ENCODE peak calls at places on chromosomes 3 and 15, in nine cellular contexts. One of them, this sample, is unnamed.

GRCh38 chr3:15634671-15635661 is 33.4 kb downstream of the BTD start:
- DNase-seq in HCT116: no peak
- DNase-seq in GM23338: no peak
- DNase-seq in K562: no peak
- DNase-seq in Panc1: no peak
- DNase-seq in SK-N-SH: peak; percentile 33
- DNase-seq in A549: no peak
- DNase-seq in HepG2: no peak
- DNase-seq in GM12878: no peak
- DNase-seq in this sample: no peak

GRCh38 chr3:65114041-65114440 is 426.2 kb upstream of the ADAMTS9 start:
- DNase-seq in HCT116: no peak
- DNase-seq in GM23338: no peak
- DNase-seq in K562: no peak
- DNase-seq in Panc1: no peak
- DNase-seq in SK-N-SH: no peak
- DNase-seq in A549: no peak
- DNase-seq in HepG2: no peak
- DNase-seq in GM12878: no peak
- DNase-seq in this sample: no peak

GRCh38 chr3:13535905-13536304 is 13.0 kb upstream of the FBLN2 start:
- DNase-seq in HCT116: no peak
- DNase-seq in GM23338: no peak
- DNase-seq in K562: no peak
- DNase-seq in Panc1: no peak
- DNase-seq in SK-N-SH: peak; percentile 74
- DNase-seq in A549: no peak
- DNase-seq in HepG2: no peak
- DNase-seq in GM12878: no peak
- DNase-seq in this sample: no peak

GRCh38 chr3:148289159-148289558 is 408.5 kb upstream of the AGTR1 start:
- DNase-seq in HCT116: no peak
- DNase-seq in GM23338: no peak
- DNase-seq in K562: no peak
- DNase-seq in Panc1: no peak
- DNase-seq in SK-N-SH: no peak
- DNase-seq in A549: no peak
- DNase-seq in HepG2: no peak
- DNase-seq in GM12878: no peak
- DNase-seq in this sample: no peak

GRCh38 chr15:59298255-59298856 is 74.3 kb downstream of the MYO1E start:
- DNase-seq in HCT116: peak; percentile 78
- DNase-seq in GM23338: no peak
- DNase-seq in K562: no peak
- DNase-seq in Panc1: no peak
- DNase-seq in SK-N-SH: no peak
- DNase-seq in A549: no peak
- DNase-seq in HepG2: no peak
- DNase-seq in GM12878: peak; percentile 99
- DNase-seq in this sample: no peak

GRCh38 chr3:189393598-189393997 is 221.8 kb downstream of the TPRG1 start:
- DNase-seq in HCT116: peak; percentile 2
- DNase-seq in GM23338: no peak
- DNase-seq in K562: no peak
- DNase-seq in Panc1: no peak
- DNase-seq in SK-N-SH: no peak
- DNase-seq in A549: peak; percentile 70
- DNase-seq in HepG2: no peak
- DNase-seq in GM12878: no peak
- DNase-seq in this sample: peak; percentile 79

GRCh38 chr3:126474498-126475410 is 937 bp downstream of the ZXDC start:
- DNase-seq in HCT116: peak; percentile 16
- DNase-seq in GM23338: peak; percentile 65
- DNase-seq in K562: no peak
- DNase-seq in Panc1: no peak
- DNase-seq in SK-N-SH: peak; percentile 69
- DNase-seq in A549: peak; percentile 57
- DNase-seq in HepG2: no peak
- DNase-seq in GM12878: no peak
- DNase-seq in this sample: peak; percentile 41

GRCh38 chr3:104887069-104887468 is 479.6 kb upstream of the ALCAM start:
- DNase-seq in HCT116: no peak
- DNase-seq in GM23338: no peak
- DNase-seq in K562: no peak
- DNase-seq in Panc1: no peak
- DNase-seq in SK-N-SH: no peak
- DNase-seq in A549: no peak
- DNase-seq in HepG2: no peak
- DNase-seq in GM12878: no peak
- DNase-seq in this sample: peak; percentile 40

GRCh38 chr3:32321095-32321835 is 70.4 kb upstream of the CMTM7 start:
- DNase-seq in HCT116: no peak
- DNase-seq in GM23338: peak; percentile 76
- DNase-seq in K562: no peak
- DNase-seq in Panc1: no peak
- DNase-seq in SK-N-SH: no peak
- DNase-seq in A549: no peak
- DNase-seq in HepG2: no peak
- DNase-seq in GM12878: no peak
- DNase-seq in this sample: no peak

GRCh38 chr15:82106671-82107070 is 60.9 kb upstream of the MEX3B start:
- DNase-seq in HCT116: no peak
- DNase-seq in GM23338: no peak
- DNase-seq in K562: no peak
- DNase-seq in Panc1: no peak
- DNase-seq in SK-N-SH: no peak
- DNase-seq in A549: no peak
- DNase-seq in HepG2: no peak
- DNase-seq in GM12878: no peak
- DNase-seq in this sample: no peak

GRCh38 chr3:39445927-39446326 is 21.6 kb upstream of the MOBP start:
- DNase-seq in HCT116: no peak
- DNase-seq in GM23338: no peak
- DNase-seq in K562: no peak
- DNase-seq in Panc1: no peak
- DNase-seq in SK-N-SH: no peak
- DNase-seq in A549: no peak
- DNase-seq in HepG2: no peak
- DNase-seq in GM12878: no peak
- DNase-seq in this sample: no peak

DNA sequence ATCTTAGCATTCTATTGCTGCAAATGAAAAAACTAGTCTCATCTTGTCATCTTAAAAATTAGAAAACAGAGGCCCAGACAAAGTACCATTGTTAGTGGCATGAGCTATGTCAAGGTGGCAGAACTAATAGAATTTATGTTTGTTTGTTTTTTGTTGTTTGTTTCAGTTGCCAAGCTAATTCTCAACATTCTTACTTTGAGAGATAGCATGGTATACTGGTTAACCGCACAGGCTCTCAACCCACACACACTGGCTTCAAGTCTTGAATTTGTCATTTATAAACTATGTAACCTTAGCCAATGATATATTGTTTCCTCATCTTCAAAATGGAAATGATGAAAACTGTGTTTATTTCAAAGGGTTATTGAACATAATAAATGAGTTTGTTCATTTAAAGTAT is 367.6 kb upstream of the PLSCR5 start:
- DNase-seq in HCT116: no peak
- DNase-seq in GM23338: no peak
- DNase-seq in K562: no peak
- DNase-seq in Panc1: no peak
- DNase-seq in SK-N-SH: no peak
- DNase-seq in A549: no peak
- DNase-seq in HepG2: no peak
- DNase-seq in GM12878: no peak
- DNase-seq in this sample: no peak
- TF ChIP-seq REST in HCT116: no peak
- TF ChIP-seq REST in GM23338: no peak
- TF ChIP-seq REST in K562: no peak
- TF ChIP-seq REST in Panc1: no peak
- TF ChIP-seq REST in SK-N-SH: no peak
- TF ChIP-seq REST in A549: no peak
- TF ChIP-seq REST in HepG2: no peak
- TF ChIP-seq REST in GM12878: no peak
- TF ChIP-seq REST in this sample: no peak

DNA sequence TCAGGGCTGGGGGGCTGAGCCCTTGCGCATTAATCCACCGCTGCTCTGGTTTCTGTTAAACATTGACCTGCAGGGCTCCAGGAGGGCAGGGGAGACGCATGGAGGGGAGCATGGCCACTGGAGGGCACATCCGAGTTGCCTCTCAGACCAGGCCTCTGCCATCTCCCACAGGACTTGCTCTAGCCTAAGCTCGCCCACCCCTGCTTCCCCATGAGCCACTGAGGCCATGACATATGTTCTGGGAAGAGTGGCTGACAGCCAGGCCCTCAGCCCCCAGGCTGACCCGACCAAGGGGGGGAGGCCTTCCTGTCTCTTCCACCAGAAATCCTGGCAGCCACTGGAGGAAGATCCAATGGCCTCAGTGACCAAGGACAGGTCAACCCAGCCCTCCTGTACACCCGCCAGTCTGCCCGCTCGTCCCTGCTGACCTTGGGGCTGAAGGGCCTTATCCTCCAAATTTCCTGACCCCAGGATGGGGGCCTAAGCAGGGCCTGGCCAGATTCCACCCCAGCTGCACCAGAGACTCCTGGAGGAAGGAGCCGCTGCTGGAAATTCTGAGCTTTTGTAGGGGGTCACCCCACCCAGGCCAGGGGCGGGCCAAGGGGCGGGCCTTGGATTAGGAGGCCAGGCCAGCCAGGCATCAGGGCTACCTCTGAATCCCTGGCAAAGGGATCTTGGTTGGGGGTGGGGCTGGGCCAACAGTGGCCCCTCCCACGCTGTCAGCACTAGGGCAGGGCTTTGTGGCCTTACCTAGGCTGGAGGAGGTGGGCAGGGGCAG is at the start of gene HYAL1:
- DNase-seq in HCT116: peak; percentile 61
- DNase-seq in GM23338: peak; percentile 89
- DNase-seq in K562: peak; percentile 83
- DNase-seq in Panc1: no peak
- DNase-seq in SK-N-SH: peak; percentile 70
- DNase-seq in A549: peak; percentile 50
- DNase-seq in HepG2: peak; percentile 91
- DNase-seq in GM12878: no peak
- DNase-seq in this sample: no peak
- TF ChIP-seq CTCF in HCT116: peak; percentile 46
- TF ChIP-seq CTCF in GM23338: peak; percentile 29
- TF ChIP-seq CTCF in K562: no peak
- TF ChIP-seq CTCF in Panc1: no peak
- TF ChIP-seq CTCF in SK-N-SH: no peak
- TF ChIP-seq CTCF in A549: no peak
- TF ChIP-seq CTCF in HepG2: peak; percentile 91
- TF ChIP-seq CTCF in GM12878: no peak
- TF ChIP-seq CTCF in this sample: peak; percentile 2

GRCh38 chr3:152474585-152474984 is 205.9 kb downstream of the MBNL1 start:
- DNase-seq in HCT116: peak; percentile 43
- DNase-seq in GM23338: peak; percentile 75
- DNase-seq in K562: no peak
- DNase-seq in Panc1: peak; percentile 36
- DNase-seq in SK-N-SH: peak; percentile 15
- DNase-seq in A549: peak; percentile 71
- DNase-seq in HepG2: peak; percentile 29
- DNase-seq in GM12878: peak; percentile 60
- DNase-seq in this sample: no peak

GRCh38 chr3:152477422-152477821 is 208.7 kb downstream of the MBNL1 start:
- DNase-seq in HCT116: no peak
- DNase-seq in GM23338: no peak
- DNase-seq in K562: no peak
- DNase-seq in Panc1: no peak
- DNase-seq in SK-N-SH: no peak
- DNase-seq in A549: no peak
- DNase-seq in HepG2: no peak
- DNase-seq in GM12878: no peak
- DNase-seq in this sample: no peak

GRCh38 chr3:152486364-152486763 is 217.6 kb downstream of the MBNL1 start:
- DNase-seq in HCT116: no peak
- DNase-seq in GM23338: no peak
- DNase-seq in K562: no peak
- DNase-seq in Panc1: no peak
- DNase-seq in SK-N-SH: no peak
- DNase-seq in A549: no peak
- DNase-seq in HepG2: no peak
- DNase-seq in GM12878: no peak
- DNase-seq in this sample: no peak

DNA sequence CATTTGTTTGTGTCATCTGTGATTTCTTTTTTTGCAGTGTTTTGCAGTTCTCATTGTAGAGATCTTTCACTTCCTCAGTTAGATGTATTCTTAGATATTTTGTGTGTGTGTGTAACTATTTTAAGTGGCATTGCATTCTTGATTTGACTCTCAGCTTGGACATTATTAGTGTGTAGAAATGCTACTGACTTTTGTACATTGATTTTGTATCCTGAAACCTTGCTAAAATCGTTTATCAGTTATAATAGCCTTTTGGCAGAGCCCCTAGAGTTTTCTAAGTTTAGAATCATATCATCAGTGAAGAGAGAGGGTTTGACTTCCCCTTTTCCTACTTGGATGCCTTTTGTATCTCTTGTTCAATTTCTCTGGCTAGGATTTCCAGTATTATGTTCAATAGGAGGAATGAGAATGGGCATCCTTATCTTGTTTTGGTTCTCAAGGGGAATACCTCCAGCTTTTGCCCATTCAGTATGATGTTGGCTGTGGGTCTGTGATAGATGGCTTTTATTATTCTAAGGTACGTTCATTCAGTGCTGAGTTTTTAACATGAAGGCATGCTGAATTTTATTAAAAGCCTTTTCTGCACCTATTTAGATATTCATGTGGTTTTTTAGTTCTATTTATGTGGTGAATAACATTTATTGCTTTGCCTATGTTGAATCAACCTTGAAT is 211.7 kb downstream of the MBNL1 start:
- DNase-seq in HCT116: no peak
- DNase-seq in GM23338: no peak
- DNase-seq in K562: no peak
- DNase-seq in Panc1: no peak
- DNase-seq in SK-N-SH: no peak
- DNase-seq in A549: no peak
- DNase-seq in HepG2: no peak
- DNase-seq in GM12878: peak; percentile 77
- DNase-seq in this sample: no peak
- TF ChIP-seq REST in HCT116: no peak
- TF ChIP-seq REST in GM23338: no peak
- TF ChIP-seq REST in K562: no peak
- TF ChIP-seq REST in Panc1: no peak
- TF ChIP-seq REST in SK-N-SH: no peak
- TF ChIP-seq REST in A549: no peak
- TF ChIP-seq REST in HepG2: no peak
- TF ChIP-seq REST in GM12878: no peak
- TF ChIP-seq REST in this sample: no peak

DNA sequence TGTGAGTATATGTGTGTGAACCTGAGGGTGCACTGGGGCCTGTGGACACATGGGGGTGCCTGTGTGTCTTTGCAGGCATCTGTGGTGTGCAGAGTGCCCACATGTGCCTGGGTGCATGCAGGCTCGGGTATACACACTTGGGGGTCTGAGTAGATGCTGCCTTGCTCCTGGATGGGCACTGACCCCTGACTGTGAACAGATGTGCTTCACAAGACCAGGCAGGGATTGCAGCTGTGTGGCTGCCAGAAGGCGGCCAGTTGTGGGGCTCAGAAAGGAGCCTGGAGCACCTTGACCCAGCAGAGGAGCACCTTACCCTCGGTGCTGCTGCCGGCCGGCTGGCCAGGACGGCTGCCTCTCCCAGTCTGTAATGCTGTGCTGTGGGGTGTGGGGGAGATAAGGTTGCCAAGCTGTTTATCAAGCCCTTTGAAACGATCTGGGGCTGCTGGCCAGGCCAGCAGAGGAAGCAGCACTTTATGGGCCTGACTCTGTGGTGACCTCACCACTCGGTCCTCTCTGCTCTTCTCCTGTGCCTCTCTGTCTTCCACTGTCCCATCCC is 55.5 kb upstream of the MRPS22 start:
- DNase-seq in HCT116: no peak
- DNase-seq in GM23338: no peak
- DNase-seq in K562: peak; percentile 67
- DNase-seq in Panc1: no peak
- DNase-seq in SK-N-SH: peak; percentile 47
- DNase-seq in A549: no peak
- DNase-seq in HepG2: no peak
- DNase-seq in GM12878: no peak
- DNase-seq in this sample: no peak
- TF ChIP-seq CTCF in HCT116: peak; percentile 23
- TF ChIP-seq CTCF in GM23338: no peak
- TF ChIP-seq CTCF in K562: peak; percentile 27
- TF ChIP-seq CTCF in Panc1: no peak
- TF ChIP-seq CTCF in SK-N-SH: peak; percentile 29
- TF ChIP-seq CTCF in A549: no peak
- TF ChIP-seq CTCF in HepG2: no peak
- TF ChIP-seq CTCF in GM12878: no peak
- TF ChIP-seq CTCF in this sample: no peak

This sample was measured in HL-60.